ENCODE peak calls at places on chromosomes 16 and 17, in nine cellular contexts. One of them, this sample, is unnamed.

GRCh38 chr16:57064995-57065394 is 27.4 kb upstream of the CPNE2 start:
- DNase-seq in brain microvascular endothelial cell: no peak
- DNase-seq in GM10248: no peak
- DNase-seq in breast epithelium: no peak
- DNase-seq in pancreas: no peak
- DNase-seq in GM13977: no peak
- DNase-seq in lung: no peak
- DNase-seq in BJ: no peak
- DNase-seq in psoas muscle: no peak
- DNase-seq in this sample: no peak

GRCh38 chr16:68740628-68741346 is 3.7 kb downstream of the CDH1 start:
- DNase-seq in pancreas: no peak
- DNase-seq in lung: no peak
- DNase-seq in brain microvascular endothelial cell: no peak
- DNase-seq in GM10248: no peak
- DNase-seq in psoas muscle: no peak
- DNase-seq in BJ: no peak
- DNase-seq in breast epithelium: no peak
- DNase-seq in GM13977: no peak
- DNase-seq in this sample: peak; percentile 43

GRCh38 chr16:23512168-23512695 is 1.9 kb upstream of the GGA2 start:
- DNase-seq in GM10248: no peak
- DNase-seq in brain microvascular endothelial cell: no peak
- DNase-seq in pancreas: no peak
- DNase-seq in BJ: no peak
- DNase-seq in breast epithelium: no peak
- DNase-seq in lung: no peak
- DNase-seq in psoas muscle: no peak
- DNase-seq in GM13977: no peak
- DNase-seq in this sample: no peak

GRCh38 chr16:86991679-86992078 is 325.5 kb downstream of the C16orf95 start:
- DNase-seq in brain microvascular endothelial cell: peak; percentile 34
- DNase-seq in breast epithelium: no peak
- DNase-seq in psoas muscle: no peak
- DNase-seq in GM10248: no peak
- DNase-seq in BJ: no peak
- DNase-seq in lung: no peak
- DNase-seq in pancreas: no peak
- DNase-seq in GM13977: no peak
- DNase-seq in this sample: no peak

GRCh38 chr16:27784351-27785306 is 234.7 kb downstream of the KATNIP start:
- DNase-seq in GM10248: no peak
- DNase-seq in BJ: no peak
- DNase-seq in psoas muscle: no peak
- DNase-seq in pancreas: no peak
- DNase-seq in lung: no peak
- DNase-seq in GM13977: no peak
- DNase-seq in breast epithelium: no peak
- DNase-seq in brain microvascular endothelial cell: no peak
- DNase-seq in this sample: no peak

GRCh38 chr17:42067371-42068180 is 17.2 kb upstream of the C17orf113 start:
- DNase-seq in GM10248: peak; percentile 73
- DNase-seq in BJ: no peak
- DNase-seq in lung: peak; percentile 67
- DNase-seq in GM13977: peak; percentile 77
- DNase-seq in brain microvascular endothelial cell: peak; percentile 46
- DNase-seq in breast epithelium: peak; percentile 65
- DNase-seq in psoas muscle: peak; percentile 65
- DNase-seq in pancreas: peak; percentile 76
- DNase-seq in this sample: peak; percentile 65

GRCh38 chr17:81537343-81537855 is 9.2 kb downstream of the FSCN2 start:
- DNase-seq in GM10248: peak; percentile 59
- DNase-seq in breast epithelium: no peak
- DNase-seq in GM13977: peak; percentile 77
- DNase-seq in BJ: no peak
- DNase-seq in lung: no peak
- DNase-seq in psoas muscle: peak; percentile 59
- DNase-seq in brain microvascular endothelial cell: no peak
- DNase-seq in pancreas: peak; percentile 89
- DNase-seq in this sample: peak; percentile 58

GRCh38 chr16:30561212-30561816 is 3.1 kb upstream of the ZNF764 start:
- DNase-seq in breast epithelium: no peak
- DNase-seq in lung: peak; percentile 43
- DNase-seq in pancreas: peak; percentile 41
- DNase-seq in psoas muscle: peak; percentile 41
- DNase-seq in brain microvascular endothelial cell: no peak
- DNase-seq in GM10248: peak; percentile 48
- DNase-seq in BJ: no peak
- DNase-seq in GM13977: no peak
- DNase-seq in this sample: no peak

GRCh38 chr16:22186517-22186916 is 19.6 kb upstream of the EEF2K start:
- DNase-seq in pancreas: no peak
- DNase-seq in psoas muscle: no peak
- DNase-seq in brain microvascular endothelial cell: no peak
- DNase-seq in breast epithelium: no peak
- DNase-seq in GM13977: no peak
- DNase-seq in lung: no peak
- DNase-seq in GM10248: no peak
- DNase-seq in BJ: no peak
- DNase-seq in this sample: no peak

GRCh38 chr17:73205326-73205980 is 12.6 kb downstream of the COG1 start:
- DNase-seq in breast epithelium: no peak
- DNase-seq in GM10248: no peak
- DNase-seq in GM13977: no peak
- DNase-seq in BJ: no peak
- DNase-seq in brain microvascular endothelial cell: no peak
- DNase-seq in pancreas: no peak
- DNase-seq in psoas muscle: peak; percentile 2
- DNase-seq in lung: no peak
- DNase-seq in this sample: no peak

GRCh38 chr16:81539009-81539820 is 94.6 kb downstream of the CMIP start:
- DNase-seq in BJ: no peak
- DNase-seq in GM13977: no peak
- DNase-seq in pancreas: no peak
- DNase-seq in breast epithelium: no peak
- DNase-seq in psoas muscle: no peak
- DNase-seq in lung: no peak
- DNase-seq in GM10248: no peak
- DNase-seq in brain microvascular endothelial cell: peak; percentile 60
- DNase-seq in this sample: no peak

GRCh38 chr17:40329981-40330794 is 21.2 kb downstream of the RARA start:
- DNase-seq in pancreas: peak; percentile 72
- DNase-seq in GM13977: no peak
- DNase-seq in BJ: no peak
- DNase-seq in psoas muscle: no peak
- DNase-seq in GM10248: no peak
- DNase-seq in brain microvascular endothelial cell: no peak
- DNase-seq in lung: no peak
- DNase-seq in breast epithelium: peak; percentile 74
- DNase-seq in this sample: no peak

GRCh38 chr16:50548659-50549560 is 714 bp downstream of the NKD1 start:
- DNase-seq in BJ: no peak
- DNase-seq in GM13977: no peak
- DNase-seq in GM10248: no peak
- DNase-seq in breast epithelium: no peak
- DNase-seq in pancreas: peak; percentile 20
- DNase-seq in psoas muscle: no peak
- DNase-seq in brain microvascular endothelial cell: no peak
- DNase-seq in lung: no peak
- DNase-seq in this sample: peak; percentile 11

GRCh38 chr16:1220098-1220728 is 4.9 kb downstream of the TPSG1 start:
- DNase-seq in pancreas: no peak
- DNase-seq in breast epithelium: no peak
- DNase-seq in psoas muscle: no peak
- DNase-seq in GM10248: no peak
- DNase-seq in BJ: no peak
- DNase-seq in brain microvascular endothelial cell: no peak
- DNase-seq in lung: no peak
- DNase-seq in GM13977: no peak
- DNase-seq in this sample: no peak

GRCh38 chr16:76164970-76165558 is 112.1 kb upstream of the CNTNAP4 start:
- DNase-seq in GM10248: no peak
- DNase-seq in pancreas: no peak
- DNase-seq in psoas muscle: no peak
- DNase-seq in brain microvascular endothelial cell: no peak
- DNase-seq in lung: no peak
- DNase-seq in BJ: no peak
- DNase-seq in breast epithelium: no peak
- DNase-seq in GM13977: no peak
- DNase-seq in this sample: peak; percentile 47
- TF ChIP-seq CTCF in GM10248: no peak
- TF ChIP-seq CTCF in pancreas: no peak
- TF ChIP-seq CTCF in psoas muscle: no peak
- TF ChIP-seq CTCF in brain microvascular endothelial cell: no peak
- TF ChIP-seq CTCF in lung: no peak
- TF ChIP-seq CTCF in BJ: no peak
- TF ChIP-seq CTCF in breast epithelium: no peak
- TF ChIP-seq CTCF in GM13977: no peak
- TF ChIP-seq CTCF in this sample: no peak

GRCh38 chr17:6711081-6711674 is 2.0 kb downstream of the SLC13A5 start:
- DNase-seq in lung: no peak
- DNase-seq in GM13977: no peak
- DNase-seq in breast epithelium: no peak
- DNase-seq in GM10248: no peak
- DNase-seq in BJ: no peak
- DNase-seq in brain microvascular endothelial cell: no peak
- DNase-seq in pancreas: no peak
- DNase-seq in psoas muscle: no peak
- DNase-seq in this sample: no peak

GRCh38 chr17:6712058-6712853 is 913 bp downstream of the SLC13A5 start:
- DNase-seq in brain microvascular endothelial cell: no peak
- DNase-seq in breast epithelium: peak; percentile 63
- DNase-seq in lung: no peak
- DNase-seq in GM13977: no peak
- DNase-seq in psoas muscle: no peak
- DNase-seq in GM10248: no peak
- DNase-seq in BJ: no peak
- DNase-seq in pancreas: no peak
- DNase-seq in this sample: no peak

GRCh38 chr17:6710317-6710716 is 2.9 kb downstream of the SLC13A5 start:
- DNase-seq in breast epithelium: no peak
- DNase-seq in GM13977: no peak
- DNase-seq in pancreas: no peak
- DNase-seq in BJ: no peak
- DNase-seq in brain microvascular endothelial cell: no peak
- DNase-seq in lung: no peak
- DNase-seq in GM10248: no peak
- DNase-seq in psoas muscle: no peak
- DNase-seq in this sample: no peak

GRCh38 chr17:6712854-6713129 is 377 bp downstream of the SLC13A5 start:
- DNase-seq in pancreas: no peak
- DNase-seq in brain microvascular endothelial cell: no peak
- DNase-seq in BJ: no peak
- DNase-seq in lung: no peak
- DNase-seq in GM13977: no peak
- DNase-seq in GM10248: no peak
- DNase-seq in psoas muscle: no peak
- DNase-seq in breast epithelium: no peak
- DNase-seq in this sample: no peak

DNA sequence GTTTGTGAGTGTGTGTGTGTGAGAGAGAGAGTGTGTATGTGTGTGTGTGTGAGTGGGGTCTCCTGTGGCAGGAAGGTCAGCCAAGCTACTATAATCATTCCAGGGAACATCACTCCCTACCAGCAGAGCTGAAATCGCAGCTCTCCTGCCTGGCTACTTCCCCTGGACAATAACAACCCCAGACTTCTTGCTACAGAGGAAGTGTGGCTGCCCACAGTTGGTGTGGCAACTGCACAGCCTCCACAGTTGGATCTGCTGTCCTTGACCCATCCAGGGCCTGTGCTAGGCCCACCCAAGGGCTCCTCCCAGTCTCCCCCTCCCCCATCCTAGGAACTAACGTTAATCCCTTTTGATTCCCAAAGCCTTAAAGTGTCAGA is 1.5 kb downstream of the SLC13A5 start:
- DNase-seq in breast epithelium: no peak
- DNase-seq in BJ: no peak
- DNase-seq in lung: no peak
- DNase-seq in brain microvascular endothelial cell: no peak
- DNase-seq in GM13977: no peak
- DNase-seq in pancreas: no peak
- DNase-seq in GM10248: no peak
- DNase-seq in psoas muscle: no peak
- DNase-seq in this sample: no peak
- TF ChIP-seq CTCF in breast epithelium: no peak
- TF ChIP-seq CTCF in BJ: no peak
- TF ChIP-seq CTCF in lung: no peak
- TF ChIP-seq CTCF in brain microvascular endothelial cell: no peak
- TF ChIP-seq CTCF in GM13977: no peak
- TF ChIP-seq CTCF in pancreas: no peak
- TF ChIP-seq CTCF in GM10248: no peak
- TF ChIP-seq CTCF in psoas muscle: no peak
- TF ChIP-seq CTCF in this sample: no peak

DNA sequence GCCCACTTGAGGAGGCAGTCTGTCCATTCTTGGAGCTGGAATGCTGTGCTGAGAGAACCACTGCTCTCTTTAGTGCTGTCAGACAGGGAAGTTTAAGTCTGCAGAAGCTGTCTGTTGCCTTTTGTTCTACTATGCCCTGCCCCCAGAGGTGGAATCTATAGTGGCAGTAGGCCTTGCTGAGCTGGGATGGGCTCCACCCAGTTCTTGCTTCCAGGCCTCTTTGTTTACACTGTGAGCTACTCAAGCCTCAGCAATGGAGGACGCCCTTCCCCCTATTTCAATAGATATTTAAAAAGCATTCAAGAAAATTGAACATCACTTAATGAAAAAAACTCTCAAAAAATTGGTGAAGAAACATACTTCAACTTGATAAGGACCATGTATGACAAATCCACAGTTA is 313.5 kb downstream of the PHKB start:
- DNase-seq in GM13977: no peak
- DNase-seq in breast epithelium: no peak
- DNase-seq in GM10248: no peak
- DNase-seq in brain microvascular endothelial cell: peak; percentile 64
- DNase-seq in pancreas: no peak
- DNase-seq in psoas muscle: no peak
- DNase-seq in lung: no peak
- DNase-seq in BJ: no peak
- DNase-seq in this sample: no peak
- TF ChIP-seq CTCF in GM13977: no peak
- TF ChIP-seq CTCF in breast epithelium: no peak
- TF ChIP-seq CTCF in GM10248: no peak
- TF ChIP-seq CTCF in brain microvascular endothelial cell: peak; percentile 48
- TF ChIP-seq CTCF in pancreas: no peak
- TF ChIP-seq CTCF in psoas muscle: no peak
- TF ChIP-seq CTCF in lung: no peak
- TF ChIP-seq CTCF in BJ: no peak
- TF ChIP-seq CTCF in this sample: no peak

DNA sequence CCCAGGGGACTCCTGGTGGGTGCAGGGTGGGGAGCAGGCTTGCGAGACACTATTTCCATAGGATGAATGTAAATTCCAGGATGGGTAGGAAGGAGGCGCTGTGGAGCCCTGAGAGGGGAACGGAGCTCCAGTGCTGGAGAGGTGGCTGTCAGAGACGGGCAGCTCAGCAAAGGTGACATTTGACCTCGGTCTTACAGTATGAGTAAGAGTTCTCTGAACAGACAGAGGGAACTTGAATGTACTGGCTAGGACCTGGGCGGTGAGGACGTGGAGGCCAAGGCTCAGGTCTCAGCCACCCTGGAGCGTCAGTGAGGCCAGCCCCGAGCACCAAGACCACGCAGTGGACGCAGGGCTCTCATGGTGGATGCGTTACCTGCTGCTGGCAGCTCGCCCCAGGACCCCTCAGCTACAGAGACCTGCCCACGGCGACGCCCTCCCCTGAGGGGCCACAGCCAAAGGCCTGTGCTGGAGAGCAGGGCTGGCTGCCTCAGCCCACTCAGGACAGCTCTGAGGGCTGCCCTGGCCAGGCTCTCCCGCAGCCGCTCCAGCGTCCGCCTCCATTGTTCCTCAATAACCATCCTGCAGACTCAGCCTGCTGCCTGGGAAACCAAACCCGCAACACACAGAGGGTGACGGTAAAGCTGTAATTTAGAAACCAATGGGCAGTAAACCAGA is 65.9 kb upstream of the TNRC6C start:
- DNase-seq in GM10248: no peak
- DNase-seq in breast epithelium: no peak
- DNase-seq in brain microvascular endothelial cell: no peak
- DNase-seq in psoas muscle: no peak
- DNase-seq in pancreas: no peak
- DNase-seq in BJ: no peak
- DNase-seq in lung: no peak
- DNase-seq in GM13977: no peak
- DNase-seq in this sample: no peak
- TF ChIP-seq CTCF in GM10248: no peak
- TF ChIP-seq CTCF in breast epithelium: no peak
- TF ChIP-seq CTCF in brain microvascular endothelial cell: peak; percentile 64
- TF ChIP-seq CTCF in psoas muscle: no peak
- TF ChIP-seq CTCF in pancreas: no peak
- TF ChIP-seq CTCF in BJ: peak; percentile 28
- TF ChIP-seq CTCF in lung: no peak
- TF ChIP-seq CTCF in GM13977: peak; percentile 35
- TF ChIP-seq CTCF in this sample: peak; percentile 36